ENCODE peak calls at places on chromosomes 11 and 22, in eight cellular contexts. One of them, this sample, is unnamed.

GRCh38 chr11:119262668-119263351 is 54.1 kb downstream of the MCAM start:
- ATAC-seq in PC-3: peak; percentile 66
- ATAC-seq in sciatic nerve: no peak
- ATAC-seq in left colon: no peak
- ATAC-seq in CD8-positive, alpha-beta T cell: peak; percentile 28
- ATAC-seq in left lung: no peak
- ATAC-seq in naive thymus-derived CD8-positive, alpha-beta T cell: no peak
- ATAC-seq in right cardiac atrium: peak; percentile 70
- ATAC-seq in this sample: peak; percentile 83

GRCh38 chr11:72939031-72939430 is 124.8 kb downstream of the ATG16L2 start:
- ATAC-seq in PC-3: no peak
- ATAC-seq in sciatic nerve: no peak
- ATAC-seq in left colon: no peak
- ATAC-seq in CD8-positive, alpha-beta T cell: no peak
- ATAC-seq in left lung: no peak
- ATAC-seq in naive thymus-derived CD8-positive, alpha-beta T cell: no peak
- ATAC-seq in right cardiac atrium: no peak
- ATAC-seq in this sample: no peak

GRCh38 chr22:19353363-19354131 is 62.0 kb upstream of the CLTCL1 start:
- ATAC-seq in PC-3: no peak
- ATAC-seq in sciatic nerve: no peak
- ATAC-seq in left colon: no peak
- ATAC-seq in CD8-positive, alpha-beta T cell: no peak
- ATAC-seq in left lung: no peak
- ATAC-seq in naive thymus-derived CD8-positive, alpha-beta T cell: no peak
- ATAC-seq in right cardiac atrium: no peak
- ATAC-seq in this sample: no peak

GRCh38 chr22:38881464-38881871 is 9.5 kb upstream of the CBX6 start:
- ATAC-seq in PC-3: no peak
- ATAC-seq in sciatic nerve: peak; percentile 90
- ATAC-seq in left colon: peak; percentile 12
- ATAC-seq in CD8-positive, alpha-beta T cell: no peak
- ATAC-seq in left lung: peak; percentile 68
- ATAC-seq in naive thymus-derived CD8-positive, alpha-beta T cell: no peak
- ATAC-seq in right cardiac atrium: peak; percentile 68
- ATAC-seq in this sample: no peak

GRCh38 chr11:35139883-35140282 is 912 bp downstream of the CD44 start:
- ATAC-seq in PC-3: peak; percentile 12
- ATAC-seq in sciatic nerve: peak; percentile 2
- ATAC-seq in left colon: peak; percentile 10
- ATAC-seq in CD8-positive, alpha-beta T cell: no peak
- ATAC-seq in left lung: peak; percentile 8
- ATAC-seq in naive thymus-derived CD8-positive, alpha-beta T cell: peak; percentile 2
- ATAC-seq in right cardiac atrium: no peak
- ATAC-seq in this sample: peak; percentile 28

GRCh38 chr22:29782061-29782845 is 15.1 kb downstream of the UQCR10 start:
- ATAC-seq in PC-3: peak; percentile 35
- ATAC-seq in sciatic nerve: peak; percentile 25
- ATAC-seq in left colon: peak; percentile 97
- ATAC-seq in CD8-positive, alpha-beta T cell: no peak
- ATAC-seq in left lung: peak; percentile 90
- ATAC-seq in naive thymus-derived CD8-positive, alpha-beta T cell: no peak
- ATAC-seq in right cardiac atrium: peak; percentile 74
- ATAC-seq in this sample: peak; percentile 65

GRCh38 chr11:134643519-134644042 is 231.5 kb upstream of the B3GAT1 start:
- ATAC-seq in PC-3: no peak
- ATAC-seq in sciatic nerve: no peak
- ATAC-seq in left colon: no peak
- ATAC-seq in CD8-positive, alpha-beta T cell: no peak
- ATAC-seq in left lung: no peak
- ATAC-seq in naive thymus-derived CD8-positive, alpha-beta T cell: no peak
- ATAC-seq in right cardiac atrium: no peak
- ATAC-seq in this sample: no peak

GRCh38 chr11:12100886-12101285 is 9.5 kb upstream of the MICAL2 start:
- ATAC-seq in PC-3: no peak
- ATAC-seq in sciatic nerve: peak; percentile 87
- ATAC-seq in left colon: no peak
- ATAC-seq in CD8-positive, alpha-beta T cell: no peak
- ATAC-seq in left lung: peak; percentile 77
- ATAC-seq in naive thymus-derived CD8-positive, alpha-beta T cell: no peak
- ATAC-seq in right cardiac atrium: peak; percentile 57
- ATAC-seq in this sample: no peak

GRCh38 chr22:45226681-45227186 is 14.0 kb downstream of the KIAA0930 start:
- ATAC-seq in PC-3: peak; percentile 45
- ATAC-seq in sciatic nerve: peak; percentile 34
- ATAC-seq in left colon: peak; percentile 78
- ATAC-seq in CD8-positive, alpha-beta T cell: no peak
- ATAC-seq in left lung: peak; percentile 56
- ATAC-seq in naive thymus-derived CD8-positive, alpha-beta T cell: no peak
- ATAC-seq in right cardiac atrium: peak; percentile 14
- ATAC-seq in this sample: no peak

GRCh38 chr11:75403983-75404658 is 4.8 kb downstream of the RPS3 start:
- ATAC-seq in PC-3: no peak
- ATAC-seq in sciatic nerve: no peak
- ATAC-seq in left colon: no peak
- ATAC-seq in CD8-positive, alpha-beta T cell: no peak
- ATAC-seq in left lung: no peak
- ATAC-seq in naive thymus-derived CD8-positive, alpha-beta T cell: no peak
- ATAC-seq in right cardiac atrium: no peak
- ATAC-seq in this sample: no peak

GRCh38 chr11:68711114-68711513 is 26.8 kb downstream of the GAL start:
- ATAC-seq in PC-3: no peak
- ATAC-seq in sciatic nerve: no peak
- ATAC-seq in left colon: no peak
- ATAC-seq in CD8-positive, alpha-beta T cell: no peak
- ATAC-seq in left lung: no peak
- ATAC-seq in naive thymus-derived CD8-positive, alpha-beta T cell: no peak
- ATAC-seq in right cardiac atrium: no peak
- ATAC-seq in this sample: no peak

This sample was measured in SK-N-SH treated with all-trans-retinoic acid at 6 μM for 48 hours.